ENCODE peak calls at places on chromosomes 6 and 20, in eight cellular contexts. Y is IMR-90, V is choroid plexus epithelial cell, A is HCT116, J is body of pancreas, N is bronchial epithelial cell, F is BJ, W is vagina. B is an unnamed sample.

GRCh38 chr6:78598966-78599365 is 268.4 kb upstream of the IRAK1BP1 start:
- DNase-seq in Y (peak; percentile 97), V (peak; percentile 90), F (peak; percentile 90), J (no peak), W (no peak), N (peak; percentile 100), A (peak; percentile 98), B (no peak)

GRCh38 chr6:105611606-105612005 is 208.7 kb upstream of the PREP start:
- DNase-seq in N (peak; percentile 59), F (no peak), V (no peak), J (no peak), W (no peak), A (no peak), Y (no peak), B (no peak)

GRCh38 chr20:40563296-40563950 is 125.6 kb downstream of the MAFB start:
- DNase-seq in Y (no peak), V (peak; percentile 69), J (peak; percentile 38), N (peak; percentile 83), A (peak; percentile 60), F (no peak), W (no peak), B (no peak)

GRCh38 chr6:92522589-92522988 is 896.8 kb downstream of the EPHA7 start:
- DNase-seq in J (no peak), W (no peak), N (no peak), A (no peak), F (no peak), Y (no peak), V (no peak), B (no peak)

GRCh38 chr20:51021067-51022025 is 1.6 kb downstream of the KCNG1 start:
- DNase-seq in A (no peak), V (peak; percentile 71), N (peak; percentile 44), Y (peak; percentile 61), F (no peak), J (no peak), W (no peak), B (no peak)

GRCh38 chr6:25340854-25341552 is 61.8 kb downstream of the CARMIL1 start:
- DNase-seq in N (no peak), F (no peak), A (no peak), J (no peak), V (no peak), Y (no peak), W (no peak), B (no peak)

GRCh38 chr6:31479933-31480535 is 17.9 kb upstream of the MICB start:
- DNase-seq in J (peak; percentile 61), A (no peak), W (no peak), Y (no peak), V (no peak), N (no peak), F (no peak), B (no peak)

GRCh38 chr6:64985726-64986125 is 721.3 kb downstream of the EYS start:
- DNase-seq in W (no peak), J (no peak), V (peak; percentile 41), Y (no peak), F (no peak), N (no peak), A (no peak), B (no peak)

GRCh38 chr6:11798096-11798495 is 19.5 kb upstream of the ADTRP start:
- DNase-seq in V (no peak), Y (no peak), J (no peak), F (peak; percentile 44), W (no peak), N (no peak), A (no peak), B (no peak)

GRCh38 chr6:105484238-105485161 is 81.6 kb upstream of the PREP start:
- DNase-seq in N (peak; percentile 55), A (peak; percentile 42), Y (peak; percentile 55), W (no peak), J (no peak), F (no peak), V (peak; percentile 64), B (peak; percentile 49)

GRCh38 chr6:19811397-19812079 is 25.6 kb upstream of the ID4 start:
- DNase-seq in J (no peak), Y (no peak), W (no peak), F (no peak), V (no peak), A (peak; percentile 23), N (no peak), B (no peak)

GRCh38 chr6:17725083-17725482 is 18.4 kb upstream of the NUP153 start:
- DNase-seq in A (no peak), W (no peak), Y (peak; percentile 59), N (no peak), F (no peak), V (peak; percentile 65), J (no peak), B (no peak)

GRCh38 chr6:48641544-48641943 is 530.5 kb upstream of the PTCHD4 start:
- DNase-seq in W (no peak), A (no peak), V (peak; percentile 16), Y (peak; percentile 80), N (peak; percentile 61), J (no peak), F (peak; percentile 44), B (no peak)

GRCh38 chr6:2977290-2977689 is 5.9 kb upstream of the SERPINB6 start:
- DNase-seq in Y (no peak), F (no peak), V (no peak), N (no peak), W (no peak), A (no peak), J (no peak), B (no peak)

GRCh38 chr20:59165794-59166709 is 2.4 kb downstream of the ZNF831 start:
- DNase-seq in F (no peak), W (no peak), Y (no peak), J (no peak), V (no peak), N (no peak), A (no peak), B (no peak)

GRCh38 chr20:59165389-59165785 is 1.8 kb downstream of the ZNF831 start:
- DNase-seq in V (no peak), A (no peak), N (no peak), J (no peak), Y (no peak), W (peak; percentile 34), F (no peak), B (no peak)

GRCh38 chr20:59161626-59162170 is 1.9 kb upstream of the ZNF831 start:
- DNase-seq in N (no peak), Y (no peak), A (no peak), F (no peak), V (no peak), J (no peak), W (no peak), B (no peak)

GRCh38 chr20:59163641-59164530 is at the start of gene ZNF831:
- DNase-seq in W (no peak), A (no peak), J (no peak), F (no peak), Y (no peak), V (no peak), N (no peak), B (no peak)

GRCh38 chr20:59164681-59165388 is 1.2 kb downstream of the ZNF831 start:
- DNase-seq in A (no peak), N (no peak), W (peak; percentile 81), J (no peak), V (no peak), F (no peak), Y (no peak), B (no peak)
- H3K4me3 ChIP-seq in A (no peak overlapping the region), N (no peak overlapping the region), W (no peak overlapping the region), J (no peak overlapping the region), V (no peak overlapping the region), F (no peak overlapping the region), Y (no peak overlapping the region), B (no peak overlapping the region)

DNA sequence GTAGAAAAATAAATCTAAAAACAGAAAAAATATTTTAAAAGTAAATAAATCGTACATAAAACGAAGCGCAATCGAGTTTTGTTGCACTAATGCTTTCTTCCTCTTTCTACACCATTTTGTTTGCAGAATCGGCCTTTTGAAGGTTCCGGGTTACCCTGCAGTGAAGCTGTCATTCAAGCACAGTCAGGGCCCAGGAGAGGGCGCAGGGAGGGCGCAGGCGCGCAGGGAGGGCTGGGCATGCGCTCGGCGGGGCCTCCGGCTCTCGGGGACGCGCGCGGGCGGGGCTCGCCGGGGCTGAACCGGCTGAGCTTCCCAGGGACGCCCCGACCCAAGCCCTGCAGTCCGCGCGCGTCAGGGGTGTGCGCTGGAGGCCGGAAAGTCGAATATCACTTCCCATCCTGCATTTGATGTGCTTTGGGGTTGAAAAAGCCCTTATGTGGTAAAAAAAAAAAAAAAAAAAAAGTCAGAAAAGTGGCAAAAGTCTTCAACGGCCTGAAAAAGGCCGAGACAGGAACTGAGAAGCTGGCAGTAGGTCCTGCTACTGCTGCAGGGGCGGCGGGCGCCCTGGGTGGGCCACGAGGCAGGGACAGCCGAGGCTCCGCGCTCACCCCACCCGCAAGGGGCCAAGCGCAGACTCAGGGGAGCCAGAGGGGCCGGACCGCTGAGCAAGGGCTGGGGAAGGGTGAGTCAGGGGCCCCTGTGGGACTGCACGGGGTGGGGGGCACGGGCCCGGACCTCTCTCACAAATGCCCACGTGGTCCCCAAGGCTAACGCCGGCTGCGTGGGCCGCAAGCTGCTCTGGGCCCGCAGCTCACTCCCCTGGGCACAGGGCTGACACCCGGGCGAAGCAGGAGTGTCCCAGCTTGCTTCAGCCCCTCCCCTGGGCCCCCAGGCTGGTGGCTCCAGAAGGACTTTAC is 40.5 kb downstream of the THBS2 start:
- DNase-seq in F (peak; percentile 40), N (peak; percentile 66), J (peak; percentile 92), Y (peak; percentile 84), W (peak; percentile 96), A (peak; percentile 73), V (peak; percentile 93), B (peak; percentile 75)
- H3K4me3 ChIP-seq in F (no peak overlapping the region), N (peak overlapping the region; percentile 24), J (no peak overlapping the region), Y (no peak overlapping the region), W (peak overlapping the region; percentile 30), A (peak overlapping the region; percentile 51), V (no peak overlapping the region), B (no peak overlapping the region)

GRCh38 chr20:49676581-49677291 is 36.9 kb downstream of the B4GALT5 start:
- DNase-seq in Y (peak; percentile 71), N (peak; percentile 78), F (no peak), W (no peak), J (no peak), V (peak; percentile 55), A (no peak), B (no peak)
- H3K4me3 ChIP-seq in Y (no peak overlapping the region), N (no peak overlapping the region), F (no peak overlapping the region), W (no peak overlapping the region), J (no peak overlapping the region), V (no peak overlapping the region), A (peak overlapping the region; percentile 49), B (no peak overlapping the region)

GRCh38 chr20:32972181-32973076 is 31.8 kb downstream of the SUN5 start:
- DNase-seq in F (no peak), A (no peak), V (peak; percentile 5), W (no peak), J (no peak), Y (no peak), N (no peak), B (no peak)
- H3K4me3 ChIP-seq in F (no peak overlapping the region), A (no peak overlapping the region), V (no peak overlapping the region), W (no peak overlapping the region), J (no peak overlapping the region), Y (no peak overlapping the region), N (no peak overlapping the region), B (no peak overlapping the region)

B was measured in neuronal stem cell.